ENCODE peak calls at places on chromosomes 16 and 17, in seven cellular contexts. V is adrenal gland, S is HCT116, X is heart left ventricle, Z is IMR-90, K is kidney, T is ascending aorta. Y is an unnamed sample.

GRCh38 chr16:35363510-35363909 is 1904.1 kb downstream of the TP53TG3F start:
- DNase-seq in V (no peak), S (no peak), X (no peak), Z (no peak), K (no peak), T (no peak), Y (no peak)

GRCh38 chr17:42078396-42079042 is 19.8 kb downstream of the ZNF385C start:
- DNase-seq in V (no peak), S (no peak), X (no peak), Z (no peak), K (no peak), T (no peak), Y (no peak)

GRCh38 chr17:75574404-75575093 is 13.1 kb upstream of the MYO15B start:
- DNase-seq in V (no peak), S (no peak), X (no peak), Z (no peak), K (peak), T (no peak), Y (no peak)

GRCh38 chr17:59837362-59838195 is 55.2 kb downstream of the TUBD1 start:
- DNase-seq in V (peak), S (peak), X (peak), Z (peak), K (peak), T (peak), Y (peak)

GRCh38 chr17:28716740-28717577 is 709 bp downstream of the RAB34 start:
- DNase-seq in V (peak), S (no peak), X (peak), Z (peak), K (peak), T (no peak), Y (no peak)

GRCh38 chr17:63497708-63498483 is 21.0 kb downstream of the ACE start:
- DNase-seq in V (no peak), S (peak), X (no peak), Z (peak), K (no peak), T (no peak), Y (no peak)

GRCh38 chr17:16639438-16639837 is 14.2 kb downstream of the ZNF624 start:
- DNase-seq in V (no peak), S (no peak), X (no peak), Z (no peak), K (no peak), T (no peak), Y (no peak)

GRCh38 chr17:36657763-36658490 is 56.5 kb downstream of the MRM1 start:
- DNase-seq in V (no peak), S (no peak), X (no peak), Z (no peak), K (no peak), T (no peak), Y (no peak)

GRCh38 chr17:6639014-6639650 is 1.4 kb downstream of the KIAA0753 start:
- DNase-seq in V (peak), S (no peak), X (no peak), Z (no peak), K (no peak), T (no peak), Y (no peak)

GRCh38 chr17:3475155-3475808 is 515 bp upstream of the ASPA start:
- DNase-seq in V (no peak), S (no peak), X (no peak), Z (no peak), K (no peak), T (no peak), Y (no peak)

GRCh38 chr16:5062051-5062450 is 3.7 kb downstream of the C16orf89 start:
- DNase-seq in V (no peak), S (no peak), X (no peak), Z (no peak), K (no peak), T (no peak), Y (no peak)

GRCh38 chr16:76668207-76668725 is 391.1 kb downstream of the CNTNAP4 start:
- DNase-seq in V (no peak), S (no peak), X (no peak), Z (no peak), K (no peak), T (no peak), Y (no peak)

GRCh38 chr16:48432136-48432535 is 46.9 kb upstream of the SIAH1 start:
- DNase-seq in V (no peak), S (no peak), X (no peak), Z (no peak), K (no peak), T (no peak), Y (no peak)

GRCh38 chr17:45234641-45235040 is 13.0 kb downstream of the FMNL1 start:
- DNase-seq in V (no peak), S (no peak), X (no peak), Z (no peak), K (no peak), T (no peak), Y (no peak)

GRCh38 chr17:45232514-45233422 is 11.1 kb downstream of the FMNL1 start:
- DNase-seq in V (no peak), S (no peak), X (no peak), Z (no peak), K (no peak), T (no peak), Y (no peak)

GRCh38 chr17:45235071-45236001 is 13.7 kb downstream of the FMNL1 start:
- DNase-seq in V (peak), S (peak), X (peak), Z (peak), K (no peak), T (no peak), Y (peak)

GRCh38 chr17:45231481-45232116 is 9.9 kb downstream of the FMNL1 start:
- DNase-seq in V (no peak), S (no peak), X (no peak), Z (no peak), K (no peak), T (no peak), Y (no peak)

GRCh38 chr17:45233423-45233924 is 11.8 kb downstream of the FMNL1 start:
- DNase-seq in V (no peak), S (no peak), X (no peak), Z (no peak), K (no peak), T (no peak), Y (no peak)
- H3K27ac ChIP-seq in V (no peak), S (no peak), X (no peak), Z (no peak), K (no peak), T (no peak), Y (no peak)

GRCh38 chr16:85557976-85558589 is 55.0 kb upstream of the GSE1 start:
- DNase-seq in V (no peak), S (no peak), X (no peak), Z (no peak), K (no peak), T (no peak), Y (peak)
- TF ChIP-seq CTCF in V (no peak), S (no peak), X (no peak), Z (no peak), K (no peak), T (no peak), Y (no peak)

DNA sequence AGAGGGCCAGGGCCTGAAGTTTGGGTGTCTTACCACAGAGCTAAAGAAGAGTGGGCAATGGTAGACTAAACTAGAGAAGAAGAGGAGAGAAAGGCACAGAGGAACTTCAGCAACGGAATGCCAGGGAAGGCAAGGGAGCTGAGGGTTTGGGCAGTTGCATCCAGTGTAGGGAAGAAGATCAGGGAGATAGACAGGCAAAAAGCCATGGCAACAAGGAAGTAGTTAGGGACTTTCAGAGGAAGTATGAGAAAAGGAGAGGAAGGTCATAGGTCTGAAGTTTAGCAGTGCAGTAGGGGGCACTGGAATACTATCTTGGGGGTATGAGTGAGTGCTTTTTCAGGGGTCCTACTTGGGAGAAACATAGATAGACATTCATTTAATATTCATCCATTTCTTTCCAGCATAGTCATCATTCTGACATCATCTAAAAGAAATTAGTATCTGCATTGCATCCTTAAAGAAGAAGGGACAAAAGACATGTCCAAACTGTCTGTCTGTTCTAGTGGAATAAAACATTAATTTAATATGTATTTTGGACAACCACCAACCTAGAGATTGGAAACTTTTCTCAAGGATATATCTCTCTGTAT is 2.2 kb upstream of the NF1 start:
- DNase-seq in V (no peak), S (no peak), X (no peak), Z (peak), K (no peak), T (no peak), Y (no peak)
- H3K27ac ChIP-seq in V (no peak), S (no peak), X (no peak), Z (no peak), K (no peak), T (no peak), Y (no peak)

DNA sequence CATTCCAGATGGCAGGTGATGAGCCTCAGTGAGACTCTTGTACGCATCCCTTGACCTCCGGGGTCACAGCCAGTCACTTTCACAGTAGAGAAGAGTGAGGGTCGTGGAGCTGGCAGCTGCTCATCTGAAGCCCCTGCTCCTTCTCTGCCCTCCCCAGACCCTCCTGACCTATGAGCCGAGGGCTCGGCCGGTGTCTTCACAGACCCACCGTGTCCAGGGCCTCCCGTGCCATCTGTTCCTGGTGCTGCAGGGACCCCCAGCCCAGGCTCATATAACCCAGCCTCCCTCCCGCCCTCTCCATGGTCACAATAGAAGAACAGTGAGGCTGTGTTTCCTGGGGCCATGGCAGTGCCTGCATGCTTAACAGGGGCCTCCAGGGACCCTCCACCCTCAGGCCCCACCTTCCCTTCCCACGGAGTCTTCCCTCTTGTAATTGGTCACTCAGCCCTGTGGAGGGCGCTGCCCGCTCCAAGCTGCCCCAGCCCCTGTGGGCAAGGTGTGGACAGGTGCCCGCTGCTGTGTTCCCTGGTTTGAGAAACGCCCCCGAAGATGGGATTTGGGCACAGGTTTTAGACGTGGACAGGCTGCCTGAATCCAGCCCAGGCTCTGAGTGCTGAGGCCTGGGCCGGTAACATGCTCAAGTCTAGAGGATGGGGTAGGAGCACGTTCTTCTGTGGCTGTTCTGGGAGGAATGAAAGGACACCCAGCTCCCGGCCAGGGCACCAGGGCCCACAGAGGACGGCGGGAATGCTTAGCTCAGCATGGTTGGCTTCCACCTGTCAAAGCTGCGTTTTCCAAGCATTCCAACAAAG is 38.7 kb downstream of the ACSF3 start:
- DNase-seq in V (no peak), S (no peak), X (no peak), Z (no peak), K (peak), T (no peak), Y (no peak)
- TF ChIP-seq CTCF in V (no peak), S (peak), X (no peak), Z (no peak), K (no peak), T (no peak), Y (no peak)

Y was measured in lung.